ENCODE peak calls at places on chromosomes 4 and X, in seven cellular contexts. E, C, J, L, Y, V and B are unnamed samples.

GRCh38 chrX:56726609-56727008 is 2.4 kb upstream of the NBDY start:
- DNase-seq in L (peak), J (peak), E (peak), V (peak), Y (peak), C (peak), B (no peak)

GRCh38 chrX:154918060-154918483 is 31.9 kb downstream of the F8A1 start:
- DNase-seq in E (peak), C (peak), Y (peak), J (peak), V (peak), L (peak), B (no peak)

GRCh38 chr4:36256398-36256828 is 12.1 kb upstream of the ARAP2 start:
- DNase-seq in J (no peak), C (no peak), V (no peak), Y (no peak), L (no peak), E (no peak), B (no peak)

GRCh38 chrX:154435171-154435733 is 1.7 kb upstream of the GDI1 start:
- DNase-seq in E (no peak), V (no peak), J (no peak), C (no peak), Y (no peak), L (no peak), B (no peak)

GRCh38 chrX:24124227-24124799 is 25.2 kb upstream of the ZFX start:
- DNase-seq in Y (no peak), L (no peak), E (no peak), J (no peak), C (no peak), V (no peak), B (no peak)

GRCh38 chrX:81257817-81258216 is 55.9 kb downstream of the SH3BGRL start:
- DNase-seq in C (no peak), J (no peak), Y (no peak), E (no peak), L (no peak), V (no peak), B (no peak)

GRCh38 chrX:38985945-38986344 is 184.7 kb downstream of the MID1IP1 start:
- DNase-seq in E (no peak), V (no peak), Y (no peak), C (no peak), L (no peak), J (no peak), B (no peak)

GRCh38 chrX:153946910-153947769 is 2.7 kb upstream of the RENBP start:
- DNase-seq in L (peak), J (peak), V (peak), E (peak), C (peak), Y (peak), B (no peak)

GRCh38 chr4:1862961-1863296 is 7.0 kb upstream of the LETM1 start:
- DNase-seq in J (no peak), E (no peak), V (no peak), L (no peak), Y (no peak), C (no peak), B (peak)
- H3K4me3 ChIP-seq in J (no peak), E (no peak), V (no peak), L (no peak), Y (peak), C (no peak), B (no peak)

DNA sequence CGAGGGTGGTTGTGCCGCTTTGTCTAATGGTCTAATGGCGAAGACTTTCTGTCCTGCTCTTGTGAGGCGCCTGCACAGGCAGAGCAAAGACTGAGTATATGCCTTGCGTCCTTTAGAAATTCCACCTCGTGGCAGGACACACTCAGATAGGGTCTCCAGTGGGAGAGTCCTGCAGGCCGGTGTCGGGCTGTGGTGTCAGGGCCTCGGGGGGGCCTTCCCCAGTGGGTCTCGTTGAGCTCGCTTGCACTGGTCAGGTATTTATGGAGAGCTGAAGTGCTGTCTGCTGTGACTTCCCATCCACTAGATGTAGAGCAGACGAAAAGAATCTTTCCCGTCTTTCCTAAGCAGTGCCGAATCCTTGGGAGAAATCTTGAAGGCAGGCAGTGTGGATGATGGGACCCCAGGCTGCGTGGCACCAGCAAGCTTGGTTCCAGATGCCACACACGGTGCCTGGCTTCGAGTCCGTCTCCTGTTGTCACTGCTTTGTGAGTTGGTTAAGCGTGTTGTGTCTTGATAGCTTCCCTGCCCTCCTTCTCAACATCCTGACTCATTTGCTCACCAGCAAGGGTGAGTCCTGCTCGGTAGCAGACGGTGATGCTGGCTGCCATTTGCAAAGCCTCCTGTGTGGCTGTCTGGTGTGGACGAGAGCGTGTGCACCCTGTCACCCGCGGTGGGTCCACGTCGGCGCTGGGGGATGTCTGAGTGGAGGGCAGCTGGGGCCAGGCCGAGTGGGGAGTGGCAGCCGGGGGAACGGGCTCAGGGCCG is 20.5 kb downstream of the MAEA start:
- DNase-seq in E (peak), C (no peak), V (no peak), L (no peak), J (no peak), Y (no peak), B (peak)
- H3K9ac ChIP-seq in E (peak), C (no peak), V (peak), L (no peak), J (no peak), Y (no peak), B (no peak)

DNA sequence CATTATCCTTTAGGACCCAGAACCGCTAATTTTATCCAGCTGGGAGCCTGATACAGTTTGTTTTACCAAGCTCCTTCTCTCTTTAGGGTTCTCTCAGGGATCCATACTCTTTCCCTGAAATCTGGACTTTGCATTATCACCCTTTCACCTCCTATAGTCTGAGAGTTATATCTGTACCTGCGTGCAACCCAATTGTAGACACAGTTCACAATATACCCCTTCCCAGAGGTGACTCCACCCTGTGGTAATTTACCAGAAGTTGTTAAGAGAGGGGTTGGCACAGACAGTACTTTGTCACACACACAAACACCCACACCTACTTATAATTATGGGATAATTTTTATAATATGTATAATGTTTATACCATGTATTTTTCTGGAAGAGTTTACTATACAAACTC is 275.8 kb upstream of the NR3C2 start:
- DNase-seq in Y (no peak), E (no peak), J (no peak), V (no peak), C (no peak), L (no peak), B (no peak)
- H3K4me3 ChIP-seq in Y (no peak), E (no peak), J (no peak), V (no peak), C (no peak), L (no peak), B (no peak)

GRCh38 chr4:153249199-153250154 is 45.2 kb downstream of the TRIM2 start:
- DNase-seq in Y (peak), V (peak), E (peak), C (peak), L (peak), J (peak), B (peak)
- H3K9ac ChIP-seq in Y (peak), V (peak), E (peak), C (no peak), L (peak), J (peak), B (peak)

DNA sequence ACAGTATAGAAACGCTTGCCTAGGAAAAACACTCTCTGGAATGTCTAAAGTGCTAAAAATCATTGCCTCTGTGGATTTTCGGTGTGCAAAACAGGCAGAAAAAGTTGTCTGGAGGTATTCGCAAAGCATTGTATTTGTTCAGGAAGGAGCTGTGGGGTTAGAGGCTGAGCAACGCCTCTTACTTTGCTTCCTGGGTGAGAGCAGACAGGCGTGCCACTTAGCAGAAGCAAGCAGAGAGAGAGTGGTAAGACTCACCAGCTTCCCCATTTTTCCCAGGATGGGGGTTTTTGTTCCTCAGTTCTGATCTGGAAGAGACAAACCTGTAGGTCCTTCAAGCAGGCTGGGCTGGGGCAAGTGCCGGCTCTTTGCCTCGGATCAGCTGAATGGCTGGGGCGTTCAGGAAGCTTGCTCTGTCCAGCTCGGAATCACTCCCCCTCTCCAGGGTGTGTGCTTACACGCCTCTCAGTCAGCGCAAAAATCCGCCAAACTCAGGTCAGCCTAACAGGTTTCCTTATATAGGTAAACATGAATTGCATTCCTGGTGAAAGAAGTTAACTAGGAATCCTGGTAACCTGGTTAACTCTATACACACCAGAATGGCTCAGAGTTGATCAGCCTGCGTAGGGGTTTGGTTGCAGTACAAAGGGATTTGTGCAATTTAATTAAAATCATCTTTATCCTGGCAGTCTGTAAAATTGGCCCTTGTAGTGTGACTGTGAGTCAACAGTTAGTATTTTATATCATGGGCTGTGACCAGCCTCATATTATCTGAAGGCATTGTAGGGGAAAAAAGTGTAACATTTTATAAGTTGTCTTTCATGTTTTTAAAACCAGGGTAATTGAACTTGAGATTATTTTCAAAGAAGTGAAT is 213.1 kb upstream of the MID1 start:
- DNase-seq in V (peak), Y (no peak), E (peak), J (no peak), L (peak), C (peak), B (peak)
- H3K4me3 ChIP-seq in V (peak), Y (no peak), E (peak), J (no peak), L (peak), C (peak), B (no peak)